ENCODE peak calls at places on chromosomes 13 and 19, in seven cellular contexts. R is stimulated activated CD4-positive, alpha-beta T cell treated with anti-CD3 and anti-CD28 coated beads, Interleukin-1b, Interleukin-23, amount 100 ng/mL, for 24 hours; E is hypothalamus; L is endothelial cell; P is NCI-H1105 treated with DMSO at 0.1 percent for 48 hours; T is right lobe of liver; X is neural crest cell. I is an unnamed sample.

GRCh38 chr13:24040835-24041234 is 119.7 kb upstream of the SPATA13 start:
- DNase-seq in R (no peak), E (no peak), L (no peak), P (no peak), T (no peak), X (no peak), I (no peak)

GRCh38 chr19:30167976-30168635 is 204.1 kb upstream of the ZNF536 start:
- DNase-seq in R (no peak), E (no peak), L (no peak), P (no peak), T (no peak), X (no peak), I (no peak)

GRCh38 chr13:45372189-45373115 is 31.5 kb upstream of the TPT1 start:
- DNase-seq in R (no peak), E (no peak), L (no peak), P (no peak), T (no peak), X (no peak), I (no peak)

GRCh38 chr13:34340534-34340933 is 522.6 kb downstream of the RFC3 start:
- DNase-seq in R (no peak), E (no peak), L (no peak), P (no peak), T (no peak), X (no peak), I (no peak)

GRCh38 chr13:87089391-87089790 is 581.8 kb upstream of the SLITRK5 start:
- DNase-seq in R (no peak), E (no peak), L (no peak), P (no peak), T (no peak), X (no peak), I (no peak)

GRCh38 chr19:32206065-32206464 is 139.3 kb upstream of the ZNF507 start:
- DNase-seq in R (no peak), E (no peak), L (no peak), P (no peak), T (no peak), X (no peak), I (no peak)

GRCh38 chr19:48874309-48875135 is 2.3 kb downstream of the PPP1R15A start:
- DNase-seq in R (no peak), E (no peak), L (no peak), P (peak), T (peak), X (no peak), I (no peak)

GRCh38 chr19:46713781-46714522 is 3.0 kb downstream of the PRKD2 start:
- DNase-seq in R (peak), E (peak), L (peak), P (peak), T (peak), X (peak), I (peak)

GRCh38 chr19:3987619-3988371 is 2.5 kb upstream of the EEF2 start:
- DNase-seq in R (peak), E (peak), L (peak), P (peak), T (peak), X (peak), I (peak)

GRCh38 chr13:39588384-39588783 is 14.6 kb downstream of the LHFPL6 start:
- DNase-seq in R (no peak), E (no peak), L (no peak), P (no peak), T (no peak), X (no peak), I (no peak)

GRCh38 chr19:2270572-2271515 is 11.1 kb downstream of the PEAK3 start:
- DNase-seq in R (peak), E (peak), L (peak), P (peak), T (peak), X (peak), I (peak)

GRCh38 chr13:79631260-79631659 is 150.3 kb downstream of the NDFIP2 start:
- DNase-seq in R (no peak), E (no peak), L (no peak), P (peak), T (no peak), X (no peak), I (no peak)

GRCh38 chr13:82878536-82878935 is 1003.7 kb downstream of the SLITRK1 start:
- DNase-seq in R (no peak), E (no peak), L (no peak), P (peak), T (no peak), X (no peak), I (no peak)

GRCh38 chr13:73261739-73262216 is 203.0 kb downstream of the KLF5 start:
- DNase-seq in R (no peak), E (no peak), L (no peak), P (no peak), T (no peak), X (no peak), I (no peak)

GRCh38 chr19:54677217-54677616 is 14.4 kb downstream of the LILRB4 start:
- DNase-seq in R (no peak), E (no peak), L (no peak), P (no peak), T (no peak), X (no peak), I (no peak)

GRCh38 chr13:96519380-96519779 is 429.5 kb downstream of the HS6ST3 start:
- DNase-seq in R (no peak), E (no peak), L (no peak), P (no peak), T (no peak), X (no peak), I (no peak)

GRCh38 chr19:21677696-21678418 is 89.5 kb downstream of the ZNF100 start:
- DNase-seq in R (peak), E (no peak), L (no peak), P (no peak), T (no peak), X (no peak), I (no peak)